ENCODE peak calls at places on chromosomes 5 and 9, in eight cellular contexts. G is CD8-positive, alpha-beta T cell; F is A549; A is lower lobe of right lung; L is chondrocyte; W is breast epithelium; X is body of pancreas; E is neural progenitor cell. O is an unnamed sample.

GRCh38 chr5:148653840-148654781 is at the start of gene HTR4:
- DNase-seq in W (no peak), E (peak), X (no peak), G (no peak), L (no peak), A (no peak), F (no peak), O (no peak)

GRCh38 chr5:170360712-170361501 is 28.3 kb downstream of the KCNMB1 start:
- DNase-seq in E (no peak), L (no peak), A (no peak), G (no peak), W (no peak), X (no peak), F (no peak), O (no peak)

GRCh38 chr9:130780865-130781504 is 54.1 kb upstream of the ABL1 start:
- DNase-seq in L (no peak), F (peak), A (no peak), E (no peak), W (no peak), G (no peak), X (no peak), O (peak)

GRCh38 chr5:178786859-178787499 is 56.5 kb upstream of the ZNF354A start:
- DNase-seq in F (peak), W (no peak), G (no peak), A (no peak), L (peak), E (no peak), X (no peak), O (peak)

GRCh38 chr9:120376101-120376500 is 203.9 kb downstream of the CDK5RAP2 start:
- DNase-seq in E (no peak), G (no peak), A (no peak), X (no peak), W (no peak), L (no peak), F (no peak), O (no peak)

GRCh38 chr5:322281-322941 is 897 bp downstream of the AHRR start:
- DNase-seq in F (no peak), W (no peak), A (no peak), X (no peak), G (no peak), E (no peak), L (peak), O (no peak)

GRCh38 chr5:55450050-55450765 is 84.6 kb downstream of the PLPP1 start:
- DNase-seq in G (no peak), A (no peak), E (no peak), L (no peak), W (no peak), X (no peak), F (no peak), O (no peak)

GRCh38 chr9:86600291-86600690 is 246.1 kb upstream of the TUT7 start:
- DNase-seq in F (no peak), E (no peak), A (no peak), G (no peak), W (no peak), L (no peak), X (no peak), O (peak)

GRCh38 chr5:136332213-136332612 is 33.1 kb downstream of the TRPC7 start:
- DNase-seq in W (no peak), A (no peak), L (no peak), F (no peak), X (no peak), E (no peak), G (no peak), O (no peak)

GRCh38 chr5:50564079-50564478 is 102.4 kb upstream of the PARP8 start:
- DNase-seq in E (no peak), F (no peak), X (no peak), L (no peak), G (no peak), W (no peak), A (no peak), O (no peak)

GRCh38 chr5:73344835-73345234 is 103.7 kb downstream of the FOXD1 start:
- DNase-seq in X (no peak), F (no peak), A (no peak), W (no peak), E (no peak), L (no peak), G (no peak), O (no peak)

GRCh38 chr5:129899454-129899853 is 4.8 kb upstream of the CHSY3 start:
- DNase-seq in X (no peak), E (no peak), F (peak), W (no peak), G (no peak), L (no peak), A (no peak), O (peak)

GRCh38 chr9:104855837-104856236 is 72.1 kb downstream of the ABCA1 start:
- DNase-seq in L (no peak), A (no peak), X (no peak), W (no peak), G (no peak), F (no peak), E (no peak), O (no peak)

GRCh38 chr9:104851521-104851920 is 76.4 kb downstream of the ABCA1 start:
- DNase-seq in L (no peak), X (no peak), G (no peak), E (no peak), A (no peak), W (no peak), F (no peak), O (no peak)

GRCh38 chr9:104849023-104849422 is 78.9 kb downstream of the ABCA1 start:
- DNase-seq in L (no peak), A (no peak), W (no peak), E (no peak), X (no peak), G (no peak), F (no peak), O (no peak)

GRCh38 chr9:104854613-104855012 is 73.3 kb downstream of the ABCA1 start:
- DNase-seq in G (no peak), L (no peak), X (no peak), A (no peak), F (no peak), E (no peak), W (no peak), O (peak)

DNA sequence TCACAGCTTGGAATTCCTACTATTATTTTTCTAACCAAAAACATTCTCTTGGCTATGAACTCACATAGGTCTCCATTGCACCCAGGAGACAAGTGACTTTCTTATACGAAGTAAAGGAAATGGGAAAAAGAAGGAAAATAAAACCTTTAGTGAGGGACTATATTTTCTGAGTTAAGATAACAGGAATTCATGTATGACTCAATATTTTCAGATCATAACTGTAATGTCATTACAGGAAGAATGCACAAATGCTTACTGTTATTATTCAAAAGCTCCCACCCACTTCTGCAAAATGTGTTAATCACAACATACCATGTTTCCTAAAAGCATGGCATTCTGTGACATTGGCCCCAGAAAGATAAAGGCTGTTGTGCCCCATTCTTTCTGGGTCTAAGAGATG is 77.2 kb downstream of the ABCA1 start:
- DNase-seq in G (no peak), E (no peak), F (no peak), A (no peak), X (no peak), W (no peak), L (no peak), O (no peak)
- TF ChIP-seq CTCF in G (no peak), E (no peak), F (no peak), A (no peak), X (no peak), W (no peak), L (no peak), O (no peak)

DNA sequence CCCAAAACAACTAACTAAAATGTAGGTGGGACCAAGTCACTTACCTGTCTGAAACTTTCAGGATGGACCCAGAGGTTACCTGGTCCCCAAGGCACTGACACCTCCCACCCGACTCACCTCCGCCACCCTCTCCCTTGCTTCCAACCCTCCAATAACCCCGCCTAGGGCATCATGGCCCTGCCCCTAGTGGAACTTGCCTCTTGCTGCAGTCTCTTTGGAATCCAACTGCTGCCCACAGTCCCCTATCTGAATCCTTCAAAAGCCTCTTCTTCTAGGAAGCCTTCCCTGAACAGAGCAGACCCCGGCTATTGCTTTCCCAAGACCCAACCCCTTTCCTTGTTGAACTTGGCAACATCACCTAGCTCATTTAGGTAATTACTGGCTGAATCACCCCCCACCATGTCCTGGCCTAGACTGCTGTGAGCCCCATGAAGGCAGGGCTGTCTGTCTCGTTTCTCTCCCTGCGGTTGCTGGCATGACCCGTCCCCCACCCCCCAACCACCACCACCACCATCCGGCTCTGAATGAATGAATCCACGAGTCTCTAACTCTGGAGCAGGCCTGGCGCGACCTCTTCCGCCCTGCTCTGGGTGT is 9.4 kb downstream of the CRB2 start:
- DNase-seq in E (no peak), X (no peak), G (no peak), L (no peak), W (no peak), F (peak), A (no peak), O (no peak)
- TF ChIP-seq CTCF in E (peak), X (no peak), G (no peak), L (peak), W (no peak), F (no peak), A (no peak), O (peak)

DNA sequence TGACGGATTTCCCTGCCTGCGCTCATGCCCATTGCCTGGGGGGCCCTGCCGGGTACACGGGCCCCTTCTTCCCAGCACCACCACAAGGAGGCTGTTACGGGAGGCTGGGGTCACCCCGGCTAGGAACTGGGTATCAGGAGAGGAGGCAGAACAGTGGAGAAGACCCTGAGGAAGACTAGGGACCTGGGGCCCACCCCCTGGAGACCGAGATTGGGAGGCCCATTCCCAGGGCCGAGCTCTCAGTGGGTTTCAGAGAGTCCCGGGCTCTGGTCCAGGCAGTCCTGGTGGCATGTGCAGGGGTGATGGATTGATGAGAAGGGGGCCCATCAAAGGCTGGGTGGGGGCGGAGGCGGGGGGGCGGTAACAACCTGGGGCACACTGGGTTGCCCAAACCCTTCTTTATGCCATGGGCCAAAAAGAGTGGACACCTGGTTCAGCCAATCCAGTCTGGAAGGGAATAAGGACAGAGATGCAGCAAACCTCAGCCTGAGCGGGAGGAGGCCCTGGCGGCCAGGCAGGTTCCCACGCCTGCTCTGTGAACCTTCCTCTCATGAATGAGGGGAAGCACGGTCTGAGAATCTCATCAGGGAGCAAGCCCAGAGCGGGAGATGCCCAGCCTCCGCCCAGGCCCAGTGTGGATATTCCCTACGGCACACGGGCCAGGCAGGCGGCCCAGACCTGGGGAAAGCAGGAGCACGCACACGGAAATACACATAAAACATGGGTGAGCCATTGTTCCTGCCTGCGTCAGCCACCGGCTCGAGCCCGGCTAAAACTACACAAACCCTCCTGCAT is 785 bp upstream of the P4HA2 start:
- DNase-seq in L (peak), F (no peak), G (no peak), W (no peak), E (no peak), A (no peak), X (peak), O (no peak)
- TF ChIP-seq CTCF in L (peak), F (no peak), G (no peak), W (no peak), E (peak), A (no peak), X (no peak), O (no peak)

DNA sequence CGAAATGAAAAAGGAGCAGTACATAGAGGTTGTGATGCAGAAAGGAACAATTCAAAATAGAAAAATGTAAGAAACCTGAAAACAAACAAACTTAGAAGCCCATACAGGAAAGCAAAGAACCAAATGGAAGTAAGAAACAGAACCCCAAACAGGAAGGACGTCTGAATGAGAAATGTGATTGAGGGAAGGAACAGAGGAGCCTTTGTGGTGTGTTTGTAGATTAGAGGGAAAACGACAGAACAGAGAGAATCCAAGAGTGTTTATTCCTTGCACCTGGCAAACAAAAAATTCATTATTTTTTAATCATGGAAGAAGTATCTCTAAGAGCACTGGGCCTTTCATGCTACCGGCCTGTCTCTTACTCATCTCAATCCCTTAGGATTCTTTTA is 67.8 kb upstream of the ZSWIM6 start:
- DNase-seq in E (no peak), X (no peak), L (no peak), A (no peak), W (no peak), G (no peak), F (no peak), O (no peak)
- TF ChIP-seq CTCF in E (no peak), X (no peak), L (no peak), A (no peak), W (no peak), G (no peak), F (no peak), O (no peak)

DNA sequence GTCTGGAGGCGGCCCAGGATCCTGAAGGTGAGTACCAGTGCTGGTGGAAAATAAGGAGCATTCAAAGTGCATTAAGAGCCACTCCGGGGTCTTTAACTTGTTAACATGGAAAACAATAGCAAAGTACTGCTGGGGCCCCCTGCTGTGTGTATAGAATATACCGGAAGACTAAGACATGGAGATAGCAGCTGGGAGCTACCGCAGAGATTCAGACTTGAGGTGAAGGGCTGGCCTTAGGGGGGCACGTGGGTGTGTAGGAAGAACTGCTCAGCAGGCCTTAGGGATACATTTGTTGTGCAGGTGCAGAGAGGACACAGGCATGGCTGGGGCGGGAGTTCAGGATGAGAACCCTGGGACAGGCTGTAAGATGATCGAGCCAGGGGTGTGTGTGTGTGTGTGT is 1.2 kb upstream of the DMRT1 start:
- DNase-seq in X (no peak), A (no peak), L (no peak), E (peak), F (no peak), G (no peak), W (no peak), O (no peak)
- TF ChIP-seq CTCF in X (no peak), A (no peak), L (no peak), E (no peak), F (no peak), G (no peak), W (no peak), O (no peak)

DNA sequence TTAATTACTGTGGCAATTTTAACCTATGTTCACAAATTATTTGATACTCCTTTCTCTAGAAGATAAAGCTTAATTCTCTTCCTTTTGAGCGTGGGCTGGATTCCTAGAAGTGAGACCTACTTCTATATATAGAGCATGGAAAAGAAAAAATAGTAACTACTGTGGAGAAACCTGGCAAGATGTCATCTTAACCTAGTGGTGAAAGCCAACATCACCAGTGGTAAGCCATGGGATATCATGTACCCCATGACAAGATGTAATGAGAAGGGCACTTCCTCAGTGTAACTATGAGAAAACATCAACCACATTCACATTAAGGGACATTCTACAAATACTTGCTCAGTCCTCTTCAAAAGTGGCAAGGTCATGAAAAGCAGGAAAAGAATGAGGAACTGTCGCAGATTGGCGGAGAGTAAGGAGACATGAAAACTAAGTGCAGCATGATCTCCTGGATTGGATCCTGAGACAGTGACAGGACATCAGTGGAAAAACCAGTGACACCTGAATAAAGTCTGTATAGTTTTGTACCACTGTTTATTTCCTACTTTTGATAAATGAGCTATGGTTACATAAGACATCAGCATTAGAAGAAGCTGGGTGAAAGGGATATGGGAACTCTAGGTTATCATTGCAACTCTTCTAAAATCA is 65.4 kb downstream of the PRRC1 start:
- DNase-seq in X (no peak), E (no peak), A (no peak), F (no peak), G (no peak), L (no peak), W (no peak), O (no peak)
- TF ChIP-seq CTCF in X (no peak), E (no peak), A (no peak), F (no peak), G (no peak), L (no peak), W (no peak), O (no peak)

GRCh38 chr9:127710204-127710805 is 3.5 kb downstream of the CFAP157 start:
- DNase-seq in G (no peak), F (no peak), X (no peak), E (no peak), L (no peak), W (no peak), A (no peak), O (no peak)

GRCh38 chr9:127706836-127707241 is at the start of gene CFAP157:
- DNase-seq in E (peak), A (no peak), L (no peak), W (no peak), G (no peak), X (peak), F (peak), O (peak)

GRCh38 chr9:127705577-127706215 is 1.1 kb upstream of the CFAP157 start:
- DNase-seq in A (no peak), X (peak), L (no peak), G (no peak), F (no peak), W (no peak), E (no peak), O (no peak)

GRCh38 chr9:127708952-127709587 is 2.3 kb downstream of the CFAP157 start:
- DNase-seq in L (no peak), E (no peak), F (no peak), A (no peak), G (no peak), X (no peak), W (no peak), O (no peak)

DNA sequence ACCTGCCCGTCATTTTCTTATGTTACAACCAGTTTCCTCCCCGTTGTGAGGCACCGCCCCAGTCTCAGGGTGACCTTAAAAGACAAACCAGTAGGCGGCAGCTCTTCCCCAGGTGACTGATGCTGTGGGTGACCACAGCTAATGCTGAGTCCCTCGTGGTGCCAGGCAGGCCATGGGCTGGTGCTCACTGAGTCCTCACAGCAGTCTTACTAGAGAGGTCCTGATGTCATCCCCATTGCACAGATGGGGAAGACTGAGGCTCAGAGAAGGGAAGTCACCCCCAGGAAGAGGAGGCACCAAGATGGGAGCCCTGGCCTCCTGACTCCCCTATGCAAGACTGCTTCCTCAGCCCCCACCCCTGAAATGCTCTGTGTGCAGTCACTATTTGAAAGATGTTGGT is 978 bp downstream of the CFAP157 start:
- DNase-seq in W (no peak), F (peak), X (no peak), L (no peak), A (no peak), G (no peak), E (no peak), O (peak)
- TF ChIP-seq CTCF in W (no peak), F (no peak), X (no peak), L (no peak), A (no peak), G (peak), E (no peak), O (no peak)

DNA sequence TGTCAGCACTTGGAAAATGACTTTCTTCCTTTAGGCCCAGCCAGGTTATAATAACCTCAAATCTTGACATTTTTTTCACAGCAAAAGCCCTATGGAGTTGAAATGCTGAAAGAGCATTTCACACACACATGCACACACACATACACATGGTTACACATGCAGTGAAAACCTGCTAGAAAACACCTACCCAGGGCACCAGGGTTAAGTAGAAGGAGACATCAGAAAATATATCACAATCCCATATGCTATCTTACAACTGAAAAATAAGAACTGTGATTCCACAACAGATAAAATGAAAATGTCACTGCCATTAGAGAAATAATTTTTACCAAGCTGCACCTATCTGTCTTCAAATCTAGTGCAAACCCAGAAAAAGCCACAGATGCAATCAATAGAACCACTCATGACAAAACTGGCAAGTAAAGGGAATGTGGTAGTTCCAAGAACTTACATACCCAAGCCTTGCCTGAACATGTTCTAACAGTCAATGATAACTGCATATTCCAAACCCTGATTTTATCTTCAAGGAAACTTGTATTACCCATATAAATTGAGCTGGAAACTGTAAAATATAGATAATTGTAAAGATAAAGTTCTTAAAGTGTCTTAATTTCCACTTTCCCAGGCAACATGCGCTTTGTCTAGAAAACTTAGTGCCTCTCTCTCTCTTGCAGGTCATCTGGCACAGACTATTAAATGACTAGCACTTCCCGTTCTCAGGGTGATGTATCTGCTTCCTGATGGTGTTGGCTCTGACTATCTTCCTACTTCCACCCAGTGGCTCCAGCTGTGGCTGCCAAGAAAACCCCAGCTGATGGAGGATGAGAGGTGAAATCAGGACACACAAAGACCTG is 250.2 kb upstream of the PTGER4 start:
- DNase-seq in W (no peak), G (no peak), A (no peak), X (no peak), F (no peak), E (no peak), L (no peak), O (peak)
- TF ChIP-seq CTCF in W (no peak), G (no peak), A (no peak), X (no peak), F (no peak), E (no peak), L (no peak), O (no peak)